ENCODE peak calls at places on chromosomes 5 and 9, in four cellular contexts. T is AG09319, L is endothelial cell, X is tibial nerve. A is an unnamed sample.

GRCh38 chr9:36286388-36286787 is 28.1 kb upstream of the GNE start:
- DNase-seq in T (no peak), L (no peak), X (no peak), A (no peak)

GRCh38 chr5:127684722-127685467 is 18.3 kb upstream of the CCDC192 start:
- DNase-seq in X (no peak), L (no peak), T (no peak), A (no peak)

GRCh38 chr5:108361771-108362170 is 20.1 kb downstream of the FBXL17 start:
- DNase-seq in X (no peak), T (no peak), L (no peak), A (no peak)

GRCh38 chr9:98095401-98095800 is 23.6 kb downstream of the TRIM14 start:
- DNase-seq in X (no peak), T (no peak), L (no peak), A (no peak)

GRCh38 chr9:110543631-110544051 is 35.9 kb downstream of the SVEP1 start:
- DNase-seq in X (no peak), L (no peak), T (no peak), A (no peak)

GRCh38 chr5:164235176-164235914 is 729.9 kb downstream of the MAT2B start:
- DNase-seq in X (no peak), T (no peak), L (no peak), A (no peak)

GRCh38 chr5:42989198-42989597 is 50.9 kb downstream of the ANXA2R start:
- DNase-seq in T (no peak), L (no peak), X (no peak), A (no peak)

GRCh38 chr9:68708513-68708912 is 3.5 kb downstream of the PIP5K1B start:
- DNase-seq in T (no peak), X (no peak), L (no peak), A (no peak)

GRCh38 chr9:3794005-3794404 is 268.2 kb upstream of the RFX3 start:
- DNase-seq in T (no peak), L (peak), X (no peak), A (no peak)

GRCh38 chr5:173781826-173782670 is 106.1 kb upstream of the CPEB4 start:
- DNase-seq in X (peak), T (peak), L (no peak), A (peak)

GRCh38 chr5:73950441-73950873 is 324.5 kb downstream of the ARHGEF28 start:
- DNase-seq in T (no peak), L (no peak), X (no peak), A (no peak)

GRCh38 chr5:139413153-139413552 is 9.3 kb upstream of the SPATA24 start:
- DNase-seq in L (no peak), T (no peak), X (no peak), A (no peak)

GRCh38 chr9:97596906-97597305 is 36.3 kb downstream of the TSTD2 start:
- DNase-seq in X (no peak), L (no peak), T (no peak), A (no peak)

GRCh38 chr9:82254646-82255367 is 266.2 kb downstream of the SPATA31D1 start:
- DNase-seq in L (no peak), X (no peak), T (no peak), A (no peak)

GRCh38 chr5:169098331-169099121 is 202.4 kb downstream of the SLIT3 start:
- DNase-seq in X (no peak), L (no peak), T (no peak), A (no peak)

GRCh38 chr9:89534464-89534863 is 36.6 kb upstream of the SEMA4D start:
- DNase-seq in X (no peak), L (no peak), T (no peak), A (no peak)

GRCh38 chr9:92963831-92964606 is 16.7 kb downstream of the FGD3 start:
- DNase-seq in T (no peak), L (no peak), X (no peak), A (no peak)

GRCh38 chr5:134464988-134465855 is 53.5 kb upstream of the CDKN2AIPNL start:
- DNase-seq in T (no peak), L (no peak), X (no peak), A (no peak)

GRCh38 chr5:60435808-60436207 is 264.2 kb downstream of the DEPDC1B start:
- DNase-seq in X (no peak), L (no peak), T (no peak), A (no peak)

DNA sequence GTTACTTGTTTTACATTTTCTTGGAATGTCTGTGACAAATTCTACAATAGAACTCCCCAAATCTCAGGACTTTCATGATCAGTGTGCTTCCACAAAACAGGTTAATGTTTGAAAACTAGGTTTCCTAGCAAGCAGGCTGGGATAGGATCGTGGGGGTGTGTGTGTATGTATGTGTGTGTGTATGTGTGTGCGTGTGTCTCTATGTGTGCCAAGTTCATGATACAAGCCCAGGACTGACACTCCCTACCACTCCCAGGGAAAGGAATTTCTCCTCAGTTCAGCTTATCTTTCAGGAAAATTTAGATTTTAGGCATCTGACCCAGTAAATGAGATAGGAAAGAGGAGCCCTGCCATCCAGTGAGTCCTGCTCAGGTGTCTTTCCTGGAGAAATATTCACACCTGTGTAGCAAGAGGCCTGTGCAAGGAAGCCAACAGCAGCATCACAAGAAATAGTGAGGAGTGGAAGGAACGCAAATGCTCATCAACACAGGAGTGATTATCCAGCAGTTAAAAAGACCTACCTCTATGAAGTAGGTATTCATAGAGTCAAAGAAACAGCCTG is 13.8 kb upstream of the ABLIM3 start:
- DNase-seq in L (no peak), T (no peak), X (no peak), A (no peak)
- TF ChIP-seq CTCF in L (no peak), T (no peak), X (no peak), A (no peak)

GRCh38 chr5:115309751-115310370 is 13.4 kb upstream of the CCDC112 start:
- DNase-seq in T (peak), X (no peak), L (no peak), A (no peak)
- TF ChIP-seq CTCF in T (peak), X (peak), L (peak), A (no peak)

GRCh38 chr5:96837303-96837702 is 29.6 kb upstream of the ERAP1 start:
- DNase-seq in T (no peak), X (no peak), L (no peak), A (no peak)

GRCh38 chr5:96844476-96844990 is 31.8 kb upstream of the ERAP2 start:
- DNase-seq in L (no peak), X (no peak), T (peak), A (no peak)

GRCh38 chr5:96838483-96839395 is 31.0 kb upstream of the ERAP1 start:
- DNase-seq in L (no peak), T (no peak), X (no peak), A (no peak)

DNA sequence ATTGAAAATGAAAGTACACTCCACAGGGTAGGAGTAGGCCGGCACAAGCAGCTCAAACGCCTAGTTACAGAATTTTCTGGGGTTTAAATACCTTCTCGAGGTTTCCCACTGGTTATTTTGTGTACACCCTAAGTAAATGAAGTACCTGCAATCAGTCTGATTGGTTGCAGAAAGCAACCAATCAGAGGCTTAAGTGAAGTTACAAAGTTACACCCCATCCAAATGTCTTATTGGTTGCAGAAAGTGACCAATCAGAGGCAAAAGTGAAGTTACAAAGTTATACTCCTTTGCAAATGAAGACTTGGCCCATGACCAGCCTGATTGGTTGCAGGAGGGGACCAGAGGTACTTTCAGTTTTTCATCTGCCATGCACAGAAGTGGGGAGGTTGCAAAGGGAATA is 33.2 kb upstream of the ERAP2 start:
- DNase-seq in X (no peak), T (no peak), L (no peak), A (no peak)
- TF ChIP-seq CTCF in X (no peak), T (no peak), L (no peak), A (no peak)

GRCh38 chr5:1734908-1735289 is 64.7 kb downstream of the MRPL36 start:
- DNase-seq in T (no peak), X (no peak), L (no peak), A (no peak)

GRCh38 chr5:1736889-1737711 is 62.5 kb downstream of the MRPL36 start:
- DNase-seq in T (no peak), L (peak), X (no peak), A (no peak)

GRCh38 chr5:1736065-1736464 is 63.6 kb downstream of the MRPL36 start:
- DNase-seq in L (no peak), T (no peak), X (no peak), A (no peak)

GRCh38 chr5:1735320-1735970 is 64.2 kb downstream of the MRPL36 start:
- DNase-seq in T (no peak), X (no peak), L (no peak), A (no peak)

GRCh38 chr5:1737790-1738405 is 61.7 kb downstream of the MRPL36 start:
- DNase-seq in X (no peak), T (no peak), L (peak), A (no peak)
- TF ChIP-seq CTCF in X (no peak), T (peak), L (peak), A (no peak)

DNA sequence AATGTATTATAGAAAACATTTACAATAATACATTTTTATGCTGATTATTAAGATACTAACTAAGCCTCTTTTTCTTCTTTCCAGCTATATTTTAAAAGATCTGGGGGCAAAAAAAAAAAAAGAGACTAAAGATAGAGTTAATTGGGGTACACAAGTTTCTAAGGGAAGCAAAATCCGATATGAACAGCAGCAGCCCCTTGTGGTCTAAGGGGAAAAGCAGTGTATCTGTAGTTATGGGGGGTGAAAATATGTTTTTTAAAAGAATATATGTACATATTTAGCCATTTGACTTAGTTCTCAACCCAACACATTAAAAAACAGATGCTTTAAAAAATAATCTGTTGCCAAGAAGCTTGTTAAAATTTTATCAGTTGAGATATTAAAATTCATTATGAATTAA is 134.3 kb upstream of the POU5F2 start:
- DNase-seq in X (no peak), T (no peak), L (no peak), A (no peak)
- TF ChIP-seq CTCF in X (no peak), T (peak), L (no peak), A (no peak)

DNA sequence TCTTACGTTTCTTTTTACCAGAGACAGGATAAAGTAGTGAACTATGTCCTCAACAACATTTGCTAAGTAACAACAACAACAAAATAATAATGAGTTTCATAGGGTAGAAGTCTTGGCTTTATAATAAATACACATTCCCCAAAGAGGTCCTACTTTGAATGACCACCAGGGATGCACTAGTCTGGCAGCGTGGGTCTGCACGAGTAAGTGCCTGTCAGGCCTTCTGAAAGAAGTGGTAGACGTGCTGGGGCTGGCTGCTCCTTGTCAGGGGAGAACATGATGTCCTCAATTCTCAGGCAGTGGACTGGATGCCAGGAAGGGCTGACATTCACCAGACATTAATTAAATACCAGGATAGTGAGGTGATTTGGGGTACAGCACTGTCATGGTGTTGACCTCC is 331.1 kb downstream of the TMEM38B start:
- DNase-seq in T (no peak), L (no peak), X (no peak), A (no peak)
- TF ChIP-seq CTCF in T (no peak), L (peak), X (no peak), A (no peak)

DNA sequence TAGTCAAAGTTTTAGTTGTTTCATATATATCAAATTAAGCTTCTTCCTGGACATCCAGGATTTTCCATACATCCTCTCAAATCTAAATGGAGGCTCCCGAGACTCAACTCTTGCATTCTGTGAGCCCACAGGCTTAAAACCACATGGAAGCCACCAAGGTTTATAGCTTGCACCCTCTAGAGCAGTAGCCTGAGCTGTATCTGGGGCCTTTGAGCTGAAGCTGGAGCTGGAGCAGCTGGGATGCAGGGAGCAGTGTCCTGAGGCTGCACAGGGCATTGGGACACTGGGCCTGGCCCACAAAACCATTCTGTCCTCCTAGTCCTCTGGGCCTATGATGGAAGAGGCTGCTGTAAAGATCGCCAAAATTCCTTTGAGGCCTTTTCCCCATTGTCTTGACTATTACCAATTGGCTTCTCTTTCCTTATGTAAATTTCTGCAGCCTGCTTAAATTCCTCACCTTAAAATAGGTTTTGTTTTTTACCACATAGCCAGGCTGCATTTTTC is 151.0 kb downstream of the COX7C start:
- DNase-seq in X (no peak), L (no peak), T (no peak), A (no peak)
- TF ChIP-seq CTCF in X (no peak), L (no peak), T (no peak), A (no peak)

GRCh38 chr9:113587471-113588031 is 124.0 kb downstream of the RGS3 start:
- DNase-seq in L (peak), X (no peak), T (no peak), A (no peak)
- TF ChIP-seq CTCF in L (no peak), X (peak), T (peak), A (no peak)

GRCh38 chr5:167036585-167036984 is 1254.9 kb upstream of the WWC1 start:
- DNase-seq in X (no peak), L (no peak), T (no peak), A (no peak)

GRCh38 chr5:167029488-167029887 is 1262.0 kb upstream of the WWC1 start:
- DNase-seq in T (no peak), L (no peak), X (no peak), A (no peak)

GRCh38 chr5:167030500-167031120 is 1260.8 kb upstream of the WWC1 start:
- DNase-seq in X (no peak), T (no peak), L (peak), A (no peak)
- TF ChIP-seq CTCF in X (no peak), T (no peak), L (peak), A (no peak)

GRCh38 chr5:64594601-64595518 is 89.0 kb downstream of the RGS7BP start:
- DNase-seq in X (no peak), L (peak), T (no peak), A (no peak)
- TF ChIP-seq CTCF in X (no peak), L (peak), T (no peak), A (no peak)

A was measured in omental fat pad.